ENCODE peak calls at places on chromosomes 3 and 15, in seven cellular contexts. One of them, this sample, is unnamed.

GRCh38 chr3:127959873-127960272 is 44.8 kb downstream of the KBTBD12 start:
- DNase-seq in activated CD4-positive, alpha-beta T cell treated with anti-CD3 and anti-CD28 coated beads, Interleukin-2, amount 50 U/mL, for 1 hour: no peak
- DNase-seq in hippocampal formation: no peak
- DNase-seq in posterior vena cava: no peak
- DNase-seq in foreskin fibroblast: no peak
- DNase-seq in GM23248: peak
- DNase-seq in central memory CD4-positive, alpha-beta T cell: no peak
- DNase-seq in this sample: no peak

GRCh38 chr3:8712871-8713360 is 20.7 kb upstream of the CAV3 start:
- DNase-seq in activated CD4-positive, alpha-beta T cell treated with anti-CD3 and anti-CD28 coated beads, Interleukin-2, amount 50 U/mL, for 1 hour: no peak
- DNase-seq in hippocampal formation: no peak
- DNase-seq in posterior vena cava: no peak
- DNase-seq in foreskin fibroblast: no peak
- DNase-seq in GM23248: no peak
- DNase-seq in central memory CD4-positive, alpha-beta T cell: no peak
- DNase-seq in this sample: no peak

GRCh38 chr3:144229237-144229830 is 257.7 kb downstream of the DIPK2A start:
- DNase-seq in activated CD4-positive, alpha-beta T cell treated with anti-CD3 and anti-CD28 coated beads, Interleukin-2, amount 50 U/mL, for 1 hour: no peak
- DNase-seq in hippocampal formation: no peak
- DNase-seq in posterior vena cava: no peak
- DNase-seq in foreskin fibroblast: no peak
- DNase-seq in GM23248: no peak
- DNase-seq in central memory CD4-positive, alpha-beta T cell: no peak
- DNase-seq in this sample: no peak

GRCh38 chr3:9231006-9231405 is 18.4 kb downstream of the SRGAP3 start:
- DNase-seq in activated CD4-positive, alpha-beta T cell treated with anti-CD3 and anti-CD28 coated beads, Interleukin-2, amount 50 U/mL, for 1 hour: no peak
- DNase-seq in hippocampal formation: peak
- DNase-seq in posterior vena cava: no peak
- DNase-seq in foreskin fibroblast: no peak
- DNase-seq in GM23248: no peak
- DNase-seq in central memory CD4-positive, alpha-beta T cell: no peak
- DNase-seq in this sample: no peak

GRCh38 chr15:54226455-54226854 is 248.2 kb downstream of the UNC13C start:
- DNase-seq in activated CD4-positive, alpha-beta T cell treated with anti-CD3 and anti-CD28 coated beads, Interleukin-2, amount 50 U/mL, for 1 hour: no peak
- DNase-seq in hippocampal formation: no peak
- DNase-seq in posterior vena cava: no peak
- DNase-seq in foreskin fibroblast: no peak
- DNase-seq in GM23248: no peak
- DNase-seq in central memory CD4-positive, alpha-beta T cell: no peak
- DNase-seq in this sample: no peak

GRCh38 chr15:77568960-77569646 is 63.6 kb downstream of the LINGO1 start:
- DNase-seq in activated CD4-positive, alpha-beta T cell treated with anti-CD3 and anti-CD28 coated beads, Interleukin-2, amount 50 U/mL, for 1 hour: no peak
- DNase-seq in hippocampal formation: no peak
- DNase-seq in posterior vena cava: no peak
- DNase-seq in foreskin fibroblast: no peak
- DNase-seq in GM23248: no peak
- DNase-seq in central memory CD4-positive, alpha-beta T cell: no peak
- DNase-seq in this sample: no peak

GRCh38 chr3:86973440-86973839 is 17.5 kb downstream of the VGLL3 start:
- DNase-seq in activated CD4-positive, alpha-beta T cell treated with anti-CD3 and anti-CD28 coated beads, Interleukin-2, amount 50 U/mL, for 1 hour: no peak
- DNase-seq in hippocampal formation: no peak
- DNase-seq in posterior vena cava: no peak
- DNase-seq in foreskin fibroblast: peak
- DNase-seq in GM23248: peak
- DNase-seq in central memory CD4-positive, alpha-beta T cell: no peak
- DNase-seq in this sample: no peak

GRCh38 chr15:74545776-74546656 is 5.0 kb downstream of the ARID3B start:
- DNase-seq in activated CD4-positive, alpha-beta T cell treated with anti-CD3 and anti-CD28 coated beads, Interleukin-2, amount 50 U/mL, for 1 hour: peak
- DNase-seq in hippocampal formation: peak
- DNase-seq in posterior vena cava: peak
- DNase-seq in foreskin fibroblast: peak
- DNase-seq in GM23248: peak
- DNase-seq in central memory CD4-positive, alpha-beta T cell: peak
- DNase-seq in this sample: peak

GRCh38 chr15:92803852-92804609 is 96.1 kb upstream of the CHD2 start:
- DNase-seq in activated CD4-positive, alpha-beta T cell treated with anti-CD3 and anti-CD28 coated beads, Interleukin-2, amount 50 U/mL, for 1 hour: peak
- DNase-seq in hippocampal formation: peak
- DNase-seq in posterior vena cava: peak
- DNase-seq in foreskin fibroblast: peak
- DNase-seq in GM23248: peak
- DNase-seq in central memory CD4-positive, alpha-beta T cell: no peak
- DNase-seq in this sample: peak

GRCh38 chr3:172040078-172040975 is 949 bp downstream of the FNDC3B start:
- DNase-seq in activated CD4-positive, alpha-beta T cell treated with anti-CD3 and anti-CD28 coated beads, Interleukin-2, amount 50 U/mL, for 1 hour: no peak
- DNase-seq in hippocampal formation: peak
- DNase-seq in posterior vena cava: peak
- DNase-seq in foreskin fibroblast: peak
- DNase-seq in GM23248: peak
- DNase-seq in central memory CD4-positive, alpha-beta T cell: peak
- DNase-seq in this sample: peak

GRCh38 chr3:129777806-129778205 is 115.7 kb downstream of the TMCC1 start:
- DNase-seq in activated CD4-positive, alpha-beta T cell treated with anti-CD3 and anti-CD28 coated beads, Interleukin-2, amount 50 U/mL, for 1 hour: no peak
- DNase-seq in hippocampal formation: peak
- DNase-seq in posterior vena cava: no peak
- DNase-seq in foreskin fibroblast: no peak
- DNase-seq in GM23248: no peak
- DNase-seq in central memory CD4-positive, alpha-beta T cell: no peak
- DNase-seq in this sample: no peak

GRCh38 chr15:58203537-58203936 is 65.4 kb downstream of the AQP9 start:
- DNase-seq in activated CD4-positive, alpha-beta T cell treated with anti-CD3 and anti-CD28 coated beads, Interleukin-2, amount 50 U/mL, for 1 hour: no peak
- DNase-seq in hippocampal formation: peak
- DNase-seq in posterior vena cava: no peak
- DNase-seq in foreskin fibroblast: peak
- DNase-seq in GM23248: peak
- DNase-seq in central memory CD4-positive, alpha-beta T cell: no peak
- DNase-seq in this sample: peak

GRCh38 chr15:48547305-48547704 is 98.2 kb downstream of the FBN1 start:
- DNase-seq in activated CD4-positive, alpha-beta T cell treated with anti-CD3 and anti-CD28 coated beads, Interleukin-2, amount 50 U/mL, for 1 hour: no peak
- DNase-seq in hippocampal formation: no peak
- DNase-seq in posterior vena cava: no peak
- DNase-seq in foreskin fibroblast: no peak
- DNase-seq in GM23248: peak
- DNase-seq in central memory CD4-positive, alpha-beta T cell: no peak
- DNase-seq in this sample: no peak

GRCh38 chr3:45227946-45228345 is 1.9 kb upstream of the TMEM158 start:
- DNase-seq in activated CD4-positive, alpha-beta T cell treated with anti-CD3 and anti-CD28 coated beads, Interleukin-2, amount 50 U/mL, for 1 hour: no peak
- DNase-seq in hippocampal formation: no peak
- DNase-seq in posterior vena cava: no peak
- DNase-seq in foreskin fibroblast: no peak
- DNase-seq in GM23248: no peak
- DNase-seq in central memory CD4-positive, alpha-beta T cell: no peak
- DNase-seq in this sample: no peak

GRCh38 chr15:101320501-101321052 is 25.5 kb upstream of the SNRPA1 start:
- DNase-seq in activated CD4-positive, alpha-beta T cell treated with anti-CD3 and anti-CD28 coated beads, Interleukin-2, amount 50 U/mL, for 1 hour: peak
- DNase-seq in hippocampal formation: no peak
- DNase-seq in posterior vena cava: no peak
- DNase-seq in foreskin fibroblast: peak
- DNase-seq in GM23248: peak
- DNase-seq in central memory CD4-positive, alpha-beta T cell: peak
- DNase-seq in this sample: peak

GRCh38 chr3:105775368-105775767 is 93.4 kb downstream of the CBLB start:
- DNase-seq in activated CD4-positive, alpha-beta T cell treated with anti-CD3 and anti-CD28 coated beads, Interleukin-2, amount 50 U/mL, for 1 hour: no peak
- DNase-seq in hippocampal formation: no peak
- DNase-seq in posterior vena cava: no peak
- DNase-seq in foreskin fibroblast: no peak
- DNase-seq in GM23248: no peak
- DNase-seq in central memory CD4-positive, alpha-beta T cell: no peak
- DNase-seq in this sample: no peak

GRCh38 chr3:50147447-50147846 is 7.7 kb upstream of the SEMA3F start:
- DNase-seq in activated CD4-positive, alpha-beta T cell treated with anti-CD3 and anti-CD28 coated beads, Interleukin-2, amount 50 U/mL, for 1 hour: no peak
- DNase-seq in hippocampal formation: no peak
- DNase-seq in posterior vena cava: no peak
- DNase-seq in foreskin fibroblast: no peak
- DNase-seq in GM23248: no peak
- DNase-seq in central memory CD4-positive, alpha-beta T cell: no peak
- DNase-seq in this sample: no peak

GRCh38 chr3:79236488-79236887 is 531.3 kb downstream of the ROBO1 start:
- DNase-seq in activated CD4-positive, alpha-beta T cell treated with anti-CD3 and anti-CD28 coated beads, Interleukin-2, amount 50 U/mL, for 1 hour: no peak
- DNase-seq in hippocampal formation: no peak
- DNase-seq in posterior vena cava: no peak
- DNase-seq in foreskin fibroblast: no peak
- DNase-seq in GM23248: peak
- DNase-seq in central memory CD4-positive, alpha-beta T cell: no peak
- DNase-seq in this sample: no peak

GRCh38 chr3:66476852-66477381 is 23.9 kb downstream of the LRIG1 start:
- DNase-seq in activated CD4-positive, alpha-beta T cell treated with anti-CD3 and anti-CD28 coated beads, Interleukin-2, amount 50 U/mL, for 1 hour: no peak
- DNase-seq in hippocampal formation: no peak
- DNase-seq in posterior vena cava: no peak
- DNase-seq in foreskin fibroblast: no peak
- DNase-seq in GM23248: no peak
- DNase-seq in central memory CD4-positive, alpha-beta T cell: no peak
- DNase-seq in this sample: no peak

GRCh38 chr15:41332788-41333527 is at the start of gene NUSAP1:
- DNase-seq in activated CD4-positive, alpha-beta T cell treated with anti-CD3 and anti-CD28 coated beads, Interleukin-2, amount 50 U/mL, for 1 hour: no peak
- DNase-seq in hippocampal formation: no peak
- DNase-seq in posterior vena cava: no peak
- DNase-seq in foreskin fibroblast: no peak
- DNase-seq in GM23248: peak
- DNase-seq in central memory CD4-positive, alpha-beta T cell: no peak
- DNase-seq in this sample: no peak

GRCh38 chr3:38645601-38646000 is 3.9 kb downstream of the SCN5A start:
- DNase-seq in activated CD4-positive, alpha-beta T cell treated with anti-CD3 and anti-CD28 coated beads, Interleukin-2, amount 50 U/mL, for 1 hour: no peak
- DNase-seq in hippocampal formation: no peak
- DNase-seq in posterior vena cava: no peak
- DNase-seq in foreskin fibroblast: no peak
- DNase-seq in GM23248: no peak
- DNase-seq in central memory CD4-positive, alpha-beta T cell: no peak
- DNase-seq in this sample: no peak

GRCh38 chr3:123424321-123424998 is 24.4 kb downstream of the ADCY5 start:
- DNase-seq in activated CD4-positive, alpha-beta T cell treated with anti-CD3 and anti-CD28 coated beads, Interleukin-2, amount 50 U/mL, for 1 hour: no peak
- DNase-seq in hippocampal formation: no peak
- DNase-seq in posterior vena cava: no peak
- DNase-seq in foreskin fibroblast: no peak
- DNase-seq in GM23248: no peak
- DNase-seq in central memory CD4-positive, alpha-beta T cell: no peak
- DNase-seq in this sample: no peak

GRCh38 chr3:66428733-66429132 is 72.1 kb downstream of the LRIG1 start:
- DNase-seq in activated CD4-positive, alpha-beta T cell treated with anti-CD3 and anti-CD28 coated beads, Interleukin-2, amount 50 U/mL, for 1 hour: no peak
- DNase-seq in hippocampal formation: peak
- DNase-seq in posterior vena cava: no peak
- DNase-seq in foreskin fibroblast: peak
- DNase-seq in GM23248: peak
- DNase-seq in central memory CD4-positive, alpha-beta T cell: no peak
- DNase-seq in this sample: peak

GRCh38 chr3:52498134-52499054 is 3.3 kb downstream of the STAB1 start:
- DNase-seq in activated CD4-positive, alpha-beta T cell treated with anti-CD3 and anti-CD28 coated beads, Interleukin-2, amount 50 U/mL, for 1 hour: no peak
- DNase-seq in hippocampal formation: peak
- DNase-seq in posterior vena cava: peak
- DNase-seq in foreskin fibroblast: peak
- DNase-seq in GM23248: peak
- DNase-seq in central memory CD4-positive, alpha-beta T cell: no peak
- DNase-seq in this sample: peak

GRCh38 chr3:174598885-174599439 is 260.2 kb upstream of the NAALADL2 start:
- DNase-seq in activated CD4-positive, alpha-beta T cell treated with anti-CD3 and anti-CD28 coated beads, Interleukin-2, amount 50 U/mL, for 1 hour: no peak
- DNase-seq in hippocampal formation: no peak
- DNase-seq in posterior vena cava: no peak
- DNase-seq in foreskin fibroblast: no peak
- DNase-seq in GM23248: no peak
- DNase-seq in central memory CD4-positive, alpha-beta T cell: no peak
- DNase-seq in this sample: no peak

GRCh38 chr15:82646250-82647044 is 716 bp downstream of the CPEB1 start:
- DNase-seq in activated CD4-positive, alpha-beta T cell treated with anti-CD3 and anti-CD28 coated beads, Interleukin-2, amount 50 U/mL, for 1 hour: no peak
- DNase-seq in hippocampal formation: no peak
- DNase-seq in posterior vena cava: peak
- DNase-seq in foreskin fibroblast: no peak
- DNase-seq in GM23248: peak
- DNase-seq in central memory CD4-positive, alpha-beta T cell: no peak
- DNase-seq in this sample: no peak

GRCh38 chr15:58999694-59000093 is 12.2 kb downstream of the RNF111 start:
- DNase-seq in activated CD4-positive, alpha-beta T cell treated with anti-CD3 and anti-CD28 coated beads, Interleukin-2, amount 50 U/mL, for 1 hour: no peak
- DNase-seq in hippocampal formation: no peak
- DNase-seq in posterior vena cava: no peak
- DNase-seq in foreskin fibroblast: no peak
- DNase-seq in GM23248: no peak
- DNase-seq in central memory CD4-positive, alpha-beta T cell: no peak
- DNase-seq in this sample: no peak

GRCh38 chr3:34619990-34620389 is 821.6 kb downstream of the PDCD6IP start:
- DNase-seq in activated CD4-positive, alpha-beta T cell treated with anti-CD3 and anti-CD28 coated beads, Interleukin-2, amount 50 U/mL, for 1 hour: no peak
- DNase-seq in hippocampal formation: no peak
- DNase-seq in posterior vena cava: no peak
- DNase-seq in foreskin fibroblast: no peak
- DNase-seq in GM23248: no peak
- DNase-seq in central memory CD4-positive, alpha-beta T cell: no peak
- DNase-seq in this sample: no peak

GRCh38 chr3:128188326-128188725 is 35.0 kb downstream of the EEFSEC start:
- DNase-seq in activated CD4-positive, alpha-beta T cell treated with anti-CD3 and anti-CD28 coated beads, Interleukin-2, amount 50 U/mL, for 1 hour: no peak
- DNase-seq in hippocampal formation: no peak
- DNase-seq in posterior vena cava: no peak
- DNase-seq in foreskin fibroblast: no peak
- DNase-seq in GM23248: no peak
- DNase-seq in central memory CD4-positive, alpha-beta T cell: no peak
- DNase-seq in this sample: no peak

GRCh38 chr15:48811325-48811938 is 563 bp upstream of the CEP152 start:
- DNase-seq in activated CD4-positive, alpha-beta T cell treated with anti-CD3 and anti-CD28 coated beads, Interleukin-2, amount 50 U/mL, for 1 hour: no peak
- DNase-seq in hippocampal formation: no peak
- DNase-seq in posterior vena cava: no peak
- DNase-seq in foreskin fibroblast: no peak
- DNase-seq in GM23248: no peak
- DNase-seq in central memory CD4-positive, alpha-beta T cell: no peak
- DNase-seq in this sample: no peak

GRCh38 chr15:69497076-69497475 is 44.5 kb downstream of the RPLP1 start:
- DNase-seq in activated CD4-positive, alpha-beta T cell treated with anti-CD3 and anti-CD28 coated beads, Interleukin-2, amount 50 U/mL, for 1 hour: no peak
- DNase-seq in hippocampal formation: no peak
- DNase-seq in posterior vena cava: no peak
- DNase-seq in foreskin fibroblast: no peak
- DNase-seq in GM23248: no peak
- DNase-seq in central memory CD4-positive, alpha-beta T cell: no peak
- DNase-seq in this sample: no peak

GRCh38 chr3:49017978-49018706 is at the start of gene DALRD3:
- DNase-seq in activated CD4-positive, alpha-beta T cell treated with anti-CD3 and anti-CD28 coated beads, Interleukin-2, amount 50 U/mL, for 1 hour: peak
- DNase-seq in hippocampal formation: peak
- DNase-seq in posterior vena cava: peak
- DNase-seq in foreskin fibroblast: peak
- DNase-seq in GM23248: peak
- DNase-seq in central memory CD4-positive, alpha-beta T cell: peak
- DNase-seq in this sample: no peak

GRCh38 chr3:14283821-14284438 is 105.3 kb downstream of the LSM3 start:
- DNase-seq in activated CD4-positive, alpha-beta T cell treated with anti-CD3 and anti-CD28 coated beads, Interleukin-2, amount 50 U/mL, for 1 hour: no peak
- DNase-seq in hippocampal formation: no peak
- DNase-seq in posterior vena cava: no peak
- DNase-seq in foreskin fibroblast: no peak
- DNase-seq in GM23248: no peak
- DNase-seq in central memory CD4-positive, alpha-beta T cell: no peak
- DNase-seq in this sample: no peak

GRCh38 chr15:80308002-80308401 is 56.0 kb upstream of the CTXND1 start:
- DNase-seq in activated CD4-positive, alpha-beta T cell treated with anti-CD3 and anti-CD28 coated beads, Interleukin-2, amount 50 U/mL, for 1 hour: no peak
- DNase-seq in hippocampal formation: no peak
- DNase-seq in posterior vena cava: no peak
- DNase-seq in foreskin fibroblast: no peak
- DNase-seq in GM23248: no peak
- DNase-seq in central memory CD4-positive, alpha-beta T cell: no peak
- DNase-seq in this sample: no peak

GRCh38 chr3:116809218-116809617 is 99.6 kb downstream of the TUSC7 start:
- DNase-seq in activated CD4-positive, alpha-beta T cell treated with anti-CD3 and anti-CD28 coated beads, Interleukin-2, amount 50 U/mL, for 1 hour: no peak
- DNase-seq in hippocampal formation: no peak
- DNase-seq in posterior vena cava: no peak
- DNase-seq in foreskin fibroblast: no peak
- DNase-seq in GM23248: no peak
- DNase-seq in central memory CD4-positive, alpha-beta T cell: no peak
- DNase-seq in this sample: no peak

GRCh38 chr3:141782386-141782932 is 19.3 kb downstream of the GRK7 start:
- DNase-seq in activated CD4-positive, alpha-beta T cell treated with anti-CD3 and anti-CD28 coated beads, Interleukin-2, amount 50 U/mL, for 1 hour: no peak
- DNase-seq in hippocampal formation: no peak
- DNase-seq in posterior vena cava: no peak
- DNase-seq in foreskin fibroblast: no peak
- DNase-seq in GM23248: no peak
- DNase-seq in central memory CD4-positive, alpha-beta T cell: no peak
- DNase-seq in this sample: no peak

GRCh38 chr3:128309026-128309425 is 155.7 kb downstream of the EEFSEC start:
- DNase-seq in activated CD4-positive, alpha-beta T cell treated with anti-CD3 and anti-CD28 coated beads, Interleukin-2, amount 50 U/mL, for 1 hour: no peak
- DNase-seq in hippocampal formation: no peak
- DNase-seq in posterior vena cava: no peak
- DNase-seq in foreskin fibroblast: no peak
- DNase-seq in GM23248: no peak
- DNase-seq in central memory CD4-positive, alpha-beta T cell: no peak
- DNase-seq in this sample: no peak

GRCh38 chr15:61518191-61518950 is 289.3 kb upstream of the RORA start:
- DNase-seq in activated CD4-positive, alpha-beta T cell treated with anti-CD3 and anti-CD28 coated beads, Interleukin-2, amount 50 U/mL, for 1 hour: no peak
- DNase-seq in hippocampal formation: no peak
- DNase-seq in posterior vena cava: no peak
- DNase-seq in foreskin fibroblast: no peak
- DNase-seq in GM23248: no peak
- DNase-seq in central memory CD4-positive, alpha-beta T cell: no peak
- DNase-seq in this sample: no peak

This sample was measured in GM04504.